ENCODE peak calls at places on chromosomes 4 and X, in four cellular contexts. Y, N, O and E are unnamed samples.

GRCh38 chrX:51641421-51642021 is 22.8 kb upstream of the CENPVL3 start:
- DNase-seq in Y (no peak), N (no peak), O (peak; percentile 38), E (no peak)

GRCh38 chr4:81314897-81315470 is 100.0 kb upstream of the PRKG2 start:
- DNase-seq in Y (no peak), N (no peak), O (no peak), E (no peak)

GRCh38 chr4:30380404-30380998 is 339.7 kb upstream of the PCDH7 start:
- DNase-seq in Y (peak; percentile 27), N (peak; percentile 6), O (peak; percentile 8), E (peak; percentile 1)

GRCh38 chr4:2285665-2286381 is 23.9 kb upstream of the MXD4 start:
- DNase-seq in Y (no peak), N (no peak), O (no peak), E (no peak)

GRCh38 chr4:122831515-122832196 is 5.0 kb downstream of the FGF2 start:
- DNase-seq in Y (no peak), N (no peak), O (no peak), E (no peak)

GRCh38 chr4:189506080-189506479 is 434.6 kb upstream of the FRG1 start:
- DNase-seq in Y (no peak), N (no peak), O (no peak), E (no peak)

GRCh38 chr4:604131-604530 is 21.2 kb upstream of the PDE6B start:
- DNase-seq in Y (peak; percentile 35), N (no peak), O (no peak), E (peak; percentile 28)

GRCh38 chr4:189129044-189129443 is 811.6 kb upstream of the FRG1 start:
- DNase-seq in Y (no peak), N (no peak), O (no peak), E (no peak)

GRCh38 chr4:145680902-145681301 is 956 bp downstream of the C4orf51 start:
- DNase-seq in Y (no peak), N (no peak), O (no peak), E (no peak)

GRCh38 chr4:8374851-8375649 is 65.5 kb downstream of the ACOX3 start:
- DNase-seq in Y (no peak), N (no peak), O (no peak), E (no peak)

GRCh38 chr4:89640620-89641366 is 196.2 kb downstream of the SNCA start:
- DNase-seq in Y (no peak), N (no peak), O (peak; percentile 39), E (no peak)

GRCh38 chrX:79367907-79368306 is 773 bp upstream of the ITM2A start:
- DNase-seq in Y (no peak), N (no peak), O (no peak), E (no peak)

GRCh38 chr4:170990989-170991589 is 822.1 kb upstream of the GALNTL6 start:
- DNase-seq in Y (no peak), N (no peak), O (peak; percentile 18), E (no peak)

GRCh38 chrX:15679246-15679645 is 14.6 kb upstream of the CLTRN start:
- DNase-seq in Y (no peak), N (no peak), O (no peak), E (no peak)

GRCh38 chr4:27305246-27305645 is 444.6 kb downstream of the STIM2 start:
- DNase-seq in Y (no peak), N (no peak), O (no peak), E (no peak)

GRCh38 chrX:31563792-31564191 is 492.0 kb upstream of the FTHL17 start:
- DNase-seq in Y (no peak), N (no peak), O (no peak), E (no peak)

GRCh38 chr4:105060628-105061027 is 86.0 kb upstream of the TET2 start:
- DNase-seq in Y (peak; percentile 30), N (peak; percentile 84), O (no peak), E (peak; percentile 28)

GRCh38 chrX:115616943-115617563 is 56.1 kb downstream of the PLS3 start:
- DNase-seq in Y (no peak), N (peak; percentile 78), O (peak; percentile 18), E (peak; percentile 1)

GRCh38 chrX:136250191-136251041 is 784 bp downstream of the MAP7D3 start:
- DNase-seq in Y (peak; percentile 54), N (no peak), O (peak; percentile 75), E (peak; percentile 51)

GRCh38 chr4:154719087-154719486 is 24.7 kb upstream of the LRAT start:
- DNase-seq in Y (no peak), N (no peak), O (no peak), E (no peak)

GRCh38 chrX:130884627-130885026 is 18.4 kb downstream of the ENOX2 start:
- DNase-seq in Y (no peak), N (no peak), O (no peak), E (no peak)